ENCODE peak calls at places on chromosomes 12 and 14, in four cellular contexts. B, D, S and A are unnamed samples.
A peak's percentile ranks its signal among the peaks of the same experiment; 100 is the strongest.

GRCh38 chr12:71840226-71840847 is 778 bp downstream of the TBC1D15 start:
- DNase-seq in B (peak; percentile 48), D (no peak), S (peak; percentile 95), A (peak; percentile 70)

GRCh38 chr14:58638231-58639205 is 756 bp downstream of the DACT1 start:
- DNase-seq in B (peak; percentile 64), D (peak; percentile 33), S (peak; percentile 62), A (no peak)

GRCh38 chr12:103783744-103784664 is 57.0 kb downstream of the NT5DC3 start:
- DNase-seq in B (no peak), D (no peak), S (no peak), A (no peak)

GRCh38 chr12:93964936-93965335 is 183.4 kb upstream of the PLXNC1 start:
- DNase-seq in B (no peak), D (no peak), S (no peak), A (no peak)

GRCh38 chr14:51856897-51857296 is 3.5 kb upstream of the GNG2 start:
- DNase-seq in B (no peak), D (no peak), S (no peak), A (no peak)

GRCh38 chr12:108884116-108885012 is 4.5 kb downstream of the DAO start:
- DNase-seq in B (peak; percentile 73), D (no peak), S (no peak), A (peak; percentile 45)

GRCh38 chr14:75310295-75311059 is 31.8 kb downstream of the FOS start:
- DNase-seq in B (peak; percentile 97), D (peak; percentile 70), S (peak; percentile 96), A (peak; percentile 53)

GRCh38 chr14:60639677-60640076 is 9.6 kb downstream of the SIX1 start:
- DNase-seq in B (no peak), D (no peak), S (no peak), A (no peak)

GRCh38 chr12:100823988-100824387 is 29.4 kb downstream of the ANO4 start:
- DNase-seq in B (peak; percentile 52), D (no peak), S (peak; percentile 80), A (no peak)

GRCh38 chr14:23183479-23183878 is at the start of gene SLC7A8:
- DNase-seq in B (peak; percentile 72), D (no peak), S (no peak), A (no peak)

GRCh38 chr12:118337194-118337838 is 35.4 kb downstream of the TAOK3 start:
- DNase-seq in B (no peak), D (no peak), S (peak; percentile 65), A (no peak)

GRCh38 chr12:1914116-1914911 is 4.1 kb downstream of the CACNA2D4 start:
- DNase-seq in B (no peak), D (no peak), S (no peak), A (no peak)

GRCh38 chr14:90453401-90453951 is 56.6 kb downstream of the CALM1 start:
- DNase-seq in B (no peak), D (no peak), S (no peak), A (no peak)

GRCh38 chr14:70685480-70686197 is 43.9 kb downstream of the TTC9 start:
- DNase-seq in B (peak; percentile 13), D (no peak), S (no peak), A (no peak)

GRCh38 chr12:123907726-123908476 is 64.7 kb downstream of the CCDC92 start:
- DNase-seq in B (no peak), D (no peak), S (peak; percentile 7), A (no peak)

GRCh38 chr14:81366259-81366658 is 33.9 kb downstream of the STON2 start:
- DNase-seq in B (peak; percentile 22), D (no peak), S (no peak), A (no peak)

GRCh38 chr12:77189463-77189862 is 124.1 kb upstream of the E2F7 start:
- DNase-seq in B (no peak), D (no peak), S (peak; percentile 68), A (no peak)

GRCh38 chr14:68661226-68662225 is 131.3 kb downstream of the ZFP36L1 start:
- DNase-seq in B (no peak), D (no peak), S (no peak), A (no peak)

GRCh38 chr12:117039891-117040309 is 59.3 kb downstream of the TESC start:
- DNase-seq in B (no peak), D (no peak), S (no peak), A (no peak)

GRCh38 chr12:110102255-110102654 is 21.9 kb upstream of the IFT81 start:
- DNase-seq in B (peak; percentile 99), D (no peak), S (peak; percentile 75), A (peak; percentile 43)

GRCh38 chr14:72892103-72892878 is 1.6 kb downstream of the DPF3 start:
- DNase-seq in B (peak; percentile 45), D (no peak), S (peak; percentile 48), A (no peak)

GRCh38 chr12:115975411-115975810 is 302.1 kb downstream of the MED13L start:
- DNase-seq in B (no peak), D (no peak), S (no peak), A (no peak)

GRCh38 chr14:88682495-88683114 is 110.1 kb downstream of the EML5 start:
- DNase-seq in B (peak; percentile 97), D (no peak), S (no peak), A (no peak)

GRCh38 chr14:91350813-91351507 is 66.7 kb downstream of the CCDC88C start:
- DNase-seq in B (no peak), D (no peak), S (no peak), A (no peak)

GRCh38 chr12:26970136-26970535 is 31.9 kb downstream of the FGFR1OP2 start:
- DNase-seq in B (no peak), D (no peak), S (no peak), A (no peak)

GRCh38 chr14:55789442-55789841 is 209.4 kb downstream of the KTN1 start:
- DNase-seq in B (no peak), D (no peak), S (peak; percentile 25), A (no peak)

GRCh38 chr14:98474900-98475299 is 797.1 kb downstream of the BCL11B start:
- DNase-seq in B (no peak), D (no peak), S (no peak), A (no peak)

GRCh38 chr12:124941170-124941527 is 26.7 kb upstream of the UBC start:
- DNase-seq in B (no peak), D (no peak), S (no peak), A (no peak)
- H4K8ac ChIP-seq in B (no peak overlapping the region), D (no peak overlapping the region), S (peak overlapping the region; percentile 87), A (peak overlapping the region; percentile 48)

GRCh38 chr12:15591811-15592210 is 197.4 kb downstream of the EPS8 start:
- DNase-seq in B (no peak), D (no peak), S (no peak), A (no peak)
- H3K4me3 ChIP-seq in B (no peak overlapping the region), D (no peak overlapping the region), S (no peak overlapping the region), A (no peak overlapping the region)

GRCh38 chr12:23561536-23561935 is 387.9 kb downstream of the SOX5 start:
- DNase-seq in B (no peak), D (no peak), S (no peak), A (no peak)

GRCh38 chr12:23560611-23561010 is 388.9 kb downstream of the SOX5 start:
- DNase-seq in B (no peak), D (no peak), S (no peak), A (no peak)

GRCh38 chr12:23556661-23557060 is 392.8 kb downstream of the SOX5 start:
- DNase-seq in B (no peak), D (no peak), S (no peak), A (no peak)

GRCh38 chr12:23555808-23556207 is 393.7 kb downstream of the SOX5 start:
- DNase-seq in B (no peak), D (no peak), S (no peak), A (no peak)

GRCh38 chr12:23559268-23559753 is 390.2 kb downstream of the SOX5 start:
- DNase-seq in B (no peak), D (no peak), S (peak; percentile 9), A (no peak)
- H4K8ac ChIP-seq in B (no peak overlapping the region), D (no peak overlapping the region), S (no peak overlapping the region), A (no peak overlapping the region)

GRCh38 chr14:64198021-64198420 is 96.2 kb downstream of the ESR2 start:
- DNase-seq in B (no peak), D (no peak), S (no peak), A (no peak)
- H3K4me3 ChIP-seq in B (no peak overlapping the region), D (no peak overlapping the region), S (no peak overlapping the region), A (no peak overlapping the region)

GRCh38 chr12:121917950-121918678 is at the start of gene CFAP251:
- DNase-seq in B (peak; percentile 98), D (peak; percentile 92), S (peak; percentile 94), A (peak; percentile 95)
- H4K8ac ChIP-seq in B (peak within 1 kb of the TSS; percentile 81), D (peak within 1 kb of the TSS; percentile 82), S (peak within 1 kb of the TSS; percentile 79), A (peak within 1 kb of the TSS; percentile 69)

GRCh38 chr14:24338843-24339242 is 948 bp downstream of the RIPK3 start:
- DNase-seq in B (no peak), D (no peak), S (no peak), A (no peak)
- H3K4me3 ChIP-seq in B (no peak overlapping the region), D (peak overlapping the region; percentile 69), S (peak overlapping the region; percentile 91), A (no peak overlapping the region)

GRCh38 chr14:94756310-94756709 is 13.6 kb downstream of the GSC start:
- DNase-seq in B (no peak), D (no peak), S (no peak), A (no peak)

GRCh38 chr14:94761999-94762377 is 7.9 kb downstream of the GSC start:
- DNase-seq in B (peak; percentile 19), D (no peak), S (no peak), A (no peak)

GRCh38 chr14:94767321-94767878 is 2.5 kb downstream of the GSC start:
- DNase-seq in B (peak; percentile 48), D (no peak), S (no peak), A (no peak)

GRCh38 chr14:94764573-94764972 is 5.3 kb downstream of the GSC start:
- DNase-seq in B (peak; percentile 74), D (no peak), S (no peak), A (no peak)

GRCh38 chr14:94761348-94761998 is 8.4 kb downstream of the GSC start:
- DNase-seq in B (no peak), D (no peak), S (no peak), A (no peak)
- H4K8ac ChIP-seq in B (no peak overlapping the region), D (no peak overlapping the region), S (no peak overlapping the region), A (no peak overlapping the region)

GRCh38 chr12:4441355-4442330 is 4.0 kb downstream of the FGF6 start:
- DNase-seq in B (peak; percentile 97), D (no peak), S (no peak), A (no peak)

GRCh38 chr12:4438834-4439596 is 6.6 kb downstream of the FGF6 start:
- DNase-seq in B (no peak), D (no peak), S (no peak), A (peak; percentile 21)

GRCh38 chr12:4439736-4440135 is 5.9 kb downstream of the FGF6 start:
- DNase-seq in B (no peak), D (no peak), S (no peak), A (peak; percentile 79)

GRCh38 chr12:4443616-4444015 is 2.0 kb downstream of the FGF6 start:
- DNase-seq in B (no peak), D (no peak), S (no peak), A (no peak)

GRCh38 chr12:4440187-4440941 is 5.3 kb downstream of the FGF6 start:
- DNase-seq in B (peak; percentile 78), D (no peak), S (no peak), A (no peak)
- H3K4me3 ChIP-seq in B (no peak overlapping the region), D (no peak overlapping the region), S (no peak overlapping the region), A (no peak overlapping the region)